ENCODE peak calls at places on chromosomes 6 and 20, in seven cellular contexts. One of them, this sample, is unnamed.

GRCh38 chr20:17343631-17344447 is 117.0 kb downstream of the PCSK2 start:
- ATAC-seq in GM23338: no peak
- ATAC-seq in Panc1: no peak
- ATAC-seq in GM12878: no peak
- ATAC-seq in HCT116: no peak
- ATAC-seq in K562: no peak
- ATAC-seq in HepG2: no peak
- ATAC-seq in this sample: no peak

GRCh38 chr6:72530750-72531149 is 91.1 kb upstream of the KCNQ5 start:
- ATAC-seq in GM23338: no peak
- ATAC-seq in Panc1: no peak
- ATAC-seq in GM12878: no peak
- ATAC-seq in HCT116: no peak
- ATAC-seq in K562: no peak
- ATAC-seq in HepG2: no peak
- ATAC-seq in this sample: no peak

GRCh38 chr6:40138273-40138720 is 204.0 kb upstream of the MOCS1 start:
- ATAC-seq in GM23338: no peak
- ATAC-seq in Panc1: no peak
- ATAC-seq in GM12878: peak
- ATAC-seq in HCT116: no peak
- ATAC-seq in K562: peak
- ATAC-seq in HepG2: peak
- ATAC-seq in this sample: no peak

GRCh38 chr6:89987140-89987539 is 92.9 kb downstream of the GJA10 start:
- ATAC-seq in GM23338: no peak
- ATAC-seq in Panc1: no peak
- ATAC-seq in GM12878: no peak
- ATAC-seq in HCT116: no peak
- ATAC-seq in K562: no peak
- ATAC-seq in HepG2: no peak
- ATAC-seq in this sample: no peak

GRCh38 chr6:36914227-36914794 is 28.6 kb downstream of the C6orf89 start:
- ATAC-seq in GM23338: peak
- ATAC-seq in Panc1: peak
- ATAC-seq in GM12878: no peak
- ATAC-seq in HCT116: peak
- ATAC-seq in K562: no peak
- ATAC-seq in HepG2: peak
- ATAC-seq in this sample: no peak

GRCh38 chr20:51678041-51678697 is 90.0 kb downstream of the ATP9A start:
- ATAC-seq in GM23338: peak
- ATAC-seq in Panc1: no peak
- ATAC-seq in GM12878: no peak
- ATAC-seq in HCT116: no peak
- ATAC-seq in K562: peak
- ATAC-seq in HepG2: peak
- ATAC-seq in this sample: no peak

GRCh38 chr6:24329022-24329421 is 28.8 kb downstream of the DCDC2 start:
- ATAC-seq in GM23338: no peak
- ATAC-seq in Panc1: no peak
- ATAC-seq in GM12878: no peak
- ATAC-seq in HCT116: no peak
- ATAC-seq in K562: no peak
- ATAC-seq in HepG2: no peak
- ATAC-seq in this sample: no peak

GRCh38 chr20:46220808-46221207 is 87.5 kb downstream of the CDH22 start:
- ATAC-seq in GM23338: peak
- ATAC-seq in Panc1: no peak
- ATAC-seq in GM12878: peak
- ATAC-seq in HCT116: peak
- ATAC-seq in K562: peak
- ATAC-seq in HepG2: no peak
- ATAC-seq in this sample: no peak

GRCh38 chr6:161153725-161154124 is 120.1 kb downstream of the AGPAT4 start:
- ATAC-seq in GM23338: no peak
- ATAC-seq in Panc1: no peak
- ATAC-seq in GM12878: no peak
- ATAC-seq in HCT116: no peak
- ATAC-seq in K562: no peak
- ATAC-seq in HepG2: no peak
- ATAC-seq in this sample: no peak

GRCh38 chr6:144378437-144378836 is 93.3 kb downstream of the UTRN start:
- ATAC-seq in GM23338: no peak
- ATAC-seq in Panc1: no peak
- ATAC-seq in GM12878: no peak
- ATAC-seq in HCT116: no peak
- ATAC-seq in K562: no peak
- ATAC-seq in HepG2: no peak
- ATAC-seq in this sample: no peak

GRCh38 chr6:1630212-1630770 is 20.6 kb downstream of the FOXC1 start:
- ATAC-seq in GM23338: no peak
- ATAC-seq in Panc1: no peak
- ATAC-seq in GM12878: no peak
- ATAC-seq in HCT116: peak
- ATAC-seq in K562: no peak
- ATAC-seq in HepG2: no peak
- ATAC-seq in this sample: no peak

GRCh38 chr6:146857960-146858308 is 259.2 kb downstream of the ADGB start:
- ATAC-seq in GM23338: peak
- ATAC-seq in Panc1: peak
- ATAC-seq in GM12878: peak
- ATAC-seq in HCT116: peak
- ATAC-seq in K562: peak
- ATAC-seq in HepG2: peak
- ATAC-seq in this sample: peak

GRCh38 chr20:50523552-50524167 is 13.5 kb downstream of the PTPN1 start:
- ATAC-seq in GM23338: no peak
- ATAC-seq in Panc1: peak
- ATAC-seq in GM12878: peak
- ATAC-seq in HCT116: no peak
- ATAC-seq in K562: peak
- ATAC-seq in HepG2: peak
- ATAC-seq in this sample: no peak
- H3K27ac ChIP-seq in GM23338: no peak
- H3K27ac ChIP-seq in Panc1: no peak
- H3K27ac ChIP-seq in GM12878: peak
- H3K27ac ChIP-seq in HCT116: no peak
- H3K27ac ChIP-seq in K562: peak
- H3K27ac ChIP-seq in HepG2: no peak
- H3K27ac ChIP-seq in this sample: no peak

DNA sequence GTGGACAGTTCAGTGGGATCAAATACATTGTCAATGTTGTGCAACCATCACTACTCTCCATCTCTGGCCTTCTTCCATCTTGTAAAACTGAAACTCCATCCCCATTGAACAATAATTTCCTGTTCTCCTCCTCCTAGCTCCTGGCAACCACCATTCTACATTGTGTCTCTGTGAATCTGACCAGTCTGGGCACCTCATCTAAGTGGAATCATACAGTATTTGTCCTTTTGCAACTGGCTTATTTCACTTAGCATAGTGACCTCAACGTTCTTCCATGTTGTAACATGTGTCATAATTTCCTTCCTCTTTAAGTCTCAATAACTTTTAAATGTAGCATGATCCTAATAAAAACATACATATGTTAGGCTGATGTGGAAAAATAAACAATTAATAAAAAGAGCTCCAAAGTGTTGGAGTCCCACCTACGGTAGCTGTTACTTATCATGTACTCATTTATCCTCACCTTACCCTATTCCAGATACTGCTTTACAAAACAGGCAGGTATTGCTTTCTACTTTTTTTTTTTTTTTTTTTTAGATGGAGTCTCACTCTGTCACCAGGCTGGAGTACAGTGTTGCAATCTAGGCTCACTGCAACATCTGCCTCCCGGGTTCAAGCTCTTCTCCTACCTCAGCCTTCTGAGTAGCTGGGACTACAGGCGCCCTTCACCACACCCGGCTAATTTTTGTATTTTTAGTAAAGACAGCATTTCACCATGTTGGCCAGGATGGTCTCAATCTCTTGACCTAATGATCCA is 91.9 kb downstream of the TNFAIP3 start:
- ATAC-seq in GM23338: no peak
- ATAC-seq in Panc1: no peak
- ATAC-seq in GM12878: no peak
- ATAC-seq in HCT116: no peak
- ATAC-seq in K562: no peak
- ATAC-seq in HepG2: no peak
- ATAC-seq in this sample: no peak
- TF ChIP-seq POLR2AphosphoS5 in GM23338: no peak
- TF ChIP-seq POLR2AphosphoS5 in Panc1: no peak
- TF ChIP-seq POLR2AphosphoS5 in GM12878: no peak
- TF ChIP-seq POLR2AphosphoS5 in HCT116: no peak
- TF ChIP-seq POLR2AphosphoS5 in K562: no peak
- TF ChIP-seq POLR2AphosphoS5 in HepG2: no peak
- TF ChIP-seq POLR2AphosphoS5 in this sample: no peak

GRCh38 chr20:35248641-35249475 is 22.4 kb downstream of the MMP24 start:
- ATAC-seq in GM23338: peak
- ATAC-seq in Panc1: peak
- ATAC-seq in GM12878: no peak
- ATAC-seq in HCT116: no peak
- ATAC-seq in K562: no peak
- ATAC-seq in HepG2: peak
- ATAC-seq in this sample: no peak

GRCh38 chr20:35254448-35254999 is 23.4 kb downstream of the MMP24OS start:
- ATAC-seq in GM23338: no peak
- ATAC-seq in Panc1: no peak
- ATAC-seq in GM12878: no peak
- ATAC-seq in HCT116: no peak
- ATAC-seq in K562: no peak
- ATAC-seq in HepG2: no peak
- ATAC-seq in this sample: peak

GRCh38 chr20:35251613-35251940 is 25.1 kb downstream of the MMP24 start:
- ATAC-seq in GM23338: no peak
- ATAC-seq in Panc1: no peak
- ATAC-seq in GM12878: no peak
- ATAC-seq in HCT116: no peak
- ATAC-seq in K562: no peak
- ATAC-seq in HepG2: no peak
- ATAC-seq in this sample: no peak

GRCh38 chr20:35253010-35253409 is 24.9 kb downstream of the MMP24OS start:
- ATAC-seq in GM23338: no peak
- ATAC-seq in Panc1: no peak
- ATAC-seq in GM12878: no peak
- ATAC-seq in HCT116: no peak
- ATAC-seq in K562: no peak
- ATAC-seq in HepG2: no peak
- ATAC-seq in this sample: no peak

GRCh38 chr20:35252037-35252461 is 25.6 kb downstream of the MMP24 start:
- ATAC-seq in GM23338: no peak
- ATAC-seq in Panc1: no peak
- ATAC-seq in GM12878: peak
- ATAC-seq in HCT116: no peak
- ATAC-seq in K562: no peak
- ATAC-seq in HepG2: no peak
- ATAC-seq in this sample: no peak
- H3K27ac ChIP-seq in GM23338: peak
- H3K27ac ChIP-seq in Panc1: no peak
- H3K27ac ChIP-seq in GM12878: peak
- H3K27ac ChIP-seq in HCT116: no peak
- H3K27ac ChIP-seq in K562: no peak
- H3K27ac ChIP-seq in HepG2: no peak
- H3K27ac ChIP-seq in this sample: no peak

GRCh38 chr20:3890410-3890751 is 1.2 kb downstream of the PANK2 start:
- ATAC-seq in GM23338: no peak
- ATAC-seq in Panc1: no peak
- ATAC-seq in GM12878: no peak
- ATAC-seq in HCT116: no peak
- ATAC-seq in K562: no peak
- ATAC-seq in HepG2: no peak
- ATAC-seq in this sample: no peak
- TF ChIP-seq POLR2AphosphoS5 in GM23338: no peak
- TF ChIP-seq POLR2AphosphoS5 in Panc1: no peak
- TF ChIP-seq POLR2AphosphoS5 in GM12878: no peak
- TF ChIP-seq POLR2AphosphoS5 in HCT116: no peak
- TF ChIP-seq POLR2AphosphoS5 in K562: no peak
- TF ChIP-seq POLR2AphosphoS5 in HepG2: no peak
- TF ChIP-seq POLR2AphosphoS5 in this sample: no peak

This sample was measured in gastroesophageal sphincter.